ENCODE peak calls at places on chromosomes 12 and 14, in four cellular contexts. T is IMR-90, A is NCI-H1694 treated with DMSO at 0.1 percent for 48 hours, U is pancreas. G is an unnamed sample.

GRCh38 chr12:61654698-61655097 is 605.5 kb upstream of the USP15 start:
- DNase-seq in U (no peak), A (no peak), T (no peak), G (no peak)

GRCh38 chr12:68250454-68250853 is 3.0 kb downstream of the IL22 start:
- DNase-seq in T (no peak), A (no peak), U (no peak), G (no peak)

GRCh38 chr12:131379758-131380157 is 331.1 kb upstream of the SFSWAP start:
- DNase-seq in A (no peak), U (no peak), T (no peak), G (no peak)

GRCh38 chr12:122813310-122813713 is 21.9 kb upstream of the HIP1R start:
- DNase-seq in A (no peak), T (no peak), U (no peak), G (no peak)

GRCh38 chr14:91047174-91047753 is 13.2 kb downstream of the RPS6KA5 start:
- DNase-seq in T (no peak), A (no peak), U (no peak), G (no peak)

GRCh38 chr12:91877461-91878230 is 268.0 kb downstream of the BTG1 start:
- DNase-seq in U (no peak), A (no peak), T (no peak), G (no peak)

GRCh38 chr12:29051221-29051620 is 97.9 kb upstream of the FAR2 start:
- DNase-seq in T (peak), U (no peak), A (no peak), G (peak)

GRCh38 chr12:95882080-95882479 is 23.3 kb downstream of the SNRPF start:
- DNase-seq in A (no peak), U (no peak), T (peak), G (peak)

GRCh38 chr12:62834971-62835547 is 99.9 kb downstream of the PPM1H start:
- DNase-seq in A (no peak), T (peak), U (no peak), G (peak)

GRCh38 chr12:12267801-12268200 is 957 bp upstream of the LRP6 start:
- DNase-seq in U (no peak), A (no peak), T (no peak), G (no peak)

GRCh38 chr14:45181329-45181728 is 45.6 kb downstream of the FANCM start:
- DNase-seq in A (no peak), T (peak), U (no peak), G (no peak)

GRCh38 chr12:13278249-13278787 is 81.8 kb downstream of the EMP1 start:
- DNase-seq in U (peak), T (peak), A (peak), G (peak)

GRCh38 chr12:55931780-55932545 is 1.0 kb downstream of the DGKA start:
- DNase-seq in T (peak), U (peak), A (no peak), G (no peak)

GRCh38 chr14:54640480-54640879 is 73.6 kb downstream of the SAMD4A start:
- DNase-seq in A (no peak), U (no peak), T (no peak), G (no peak)

GRCh38 chr12:90961154-90961553 is 6.2 kb upstream of the CCER1 start:
- DNase-seq in A (no peak), U (no peak), T (no peak), G (no peak)

GRCh38 chr12:12715459-12716150 is 1.6 kb upstream of the CDKN1B start:
- DNase-seq in A (no peak), T (no peak), U (no peak), G (no peak)

GRCh38 chr12:49059063-49059384 is 1.6 kb downstream of the KMT2D start:
- DNase-seq in A (no peak), T (no peak), U (peak), G (no peak)

GRCh38 chr12:570237-570925 is 92.9 kb downstream of the NINJ2 start:
- DNase-seq in A (no peak), U (peak), T (peak), G (peak)

GRCh38 chr12:105279460-105280056 is 43.6 kb upstream of the APPL2 start:
- DNase-seq in A (no peak), U (no peak), T (no peak), G (peak)

GRCh38 chr12:1457901-1458300 is 136.5 kb downstream of the FBXL14 start:
- DNase-seq in T (peak), A (no peak), U (no peak), G (peak)

GRCh38 chr14:67577909-67578749 is 21.9 kb downstream of the PIGH start:
- DNase-seq in A (no peak), U (peak), T (no peak), G (no peak)

GRCh38 chr12:643478-644292 is 19.6 kb downstream of the NINJ2 start:
- DNase-seq in T (no peak), U (no peak), A (no peak), G (no peak)

GRCh38 chr12:120439646-120440247 is 1.8 kb downstream of the COX6A1 start:
- DNase-seq in A (peak), T (peak), U (peak), G (peak)

GRCh38 chr12:88300931-88301330 is 158.8 kb downstream of the TMTC3 start:
- DNase-seq in A (no peak), T (peak), U (no peak), G (peak)

GRCh38 chr14:56087824-56088571 is 30.2 kb upstream of the PELI2 start:
- DNase-seq in T (no peak), U (no peak), A (no peak), G (peak)

GRCh38 chr12:127284870-127285431 is 982.0 kb upstream of the TMEM132C start:
- DNase-seq in U (no peak), T (peak), A (no peak), G (peak)

GRCh38 chr12:51399893-51400292 is 8.7 kb upstream of the GALNT6 start:
- DNase-seq in A (no peak), U (no peak), T (no peak), G (no peak)

GRCh38 chr14:99754141-99755067 is 38.8 kb upstream of the EML1 start:
- DNase-seq in A (no peak), U (peak), T (no peak), G (no peak)

GRCh38 chr12:4027412-4027811 is 154.2 kb upstream of the PARP11 start:
- DNase-seq in T (peak), A (no peak), U (no peak), G (no peak)

GRCh38 chr12:148676-149416 is 65.1 kb downstream of the SLC6A12 start:
- DNase-seq in U (no peak), T (no peak), A (no peak), G (no peak)

GRCh38 chr12:98698603-98699463 is 53.7 kb downstream of the APAF1 start:
- DNase-seq in U (peak), T (peak), A (peak), G (peak)

GRCh38 chr12:13816394-13816793 is 165.0 kb downstream of the GRIN2B start:
- DNase-seq in A (no peak), U (no peak), T (no peak), G (no peak)

GRCh38 chr14:99654235-99655000 is 9.5 kb downstream of the HHIPL1 start:
- DNase-seq in A (no peak), T (peak), U (no peak), G (peak)

GRCh38 chr12:26198742-26199141 is 3.4 kb downstream of the SSPN start:
- DNase-seq in A (no peak), T (peak), U (no peak), G (peak)

GRCh38 chr12:96985515-96986362 is 78.7 kb downstream of the NEDD1 start:
- DNase-seq in A (no peak), U (peak), T (no peak), G (no peak)

GRCh38 chr12:99043319-99043914 is 398.3 kb downstream of the APAF1 start:
- DNase-seq in T (peak), U (peak), A (peak), G (peak)

GRCh38 chr14:59632381-59632780 is 55.8 kb upstream of the CCDC175 start:
- DNase-seq in A (peak), T (peak), U (no peak), G (peak)